ENCODE peak calls at places on chromosome 4, in six cellular contexts. T, D, B, P, A and C are unnamed samples.

GRCh38 chr4:112910109-112910736 is 139.2 kb upstream of the ANK2 start:
- DNase-seq in T (peak; percentile 47), D (no peak), B (no peak), P (peak; percentile 11), A (no peak), C (no peak)

GRCh38 chr4:39770969-39771724 is 73.2 kb downstream of the UBE2K start:
- DNase-seq in T (no peak), D (no peak), B (no peak), P (no peak), A (no peak), C (no peak)

GRCh38 chr4:65671402-65671801 is 1.1 kb upstream of the EPHA5 start:
- DNase-seq in T (no peak), D (no peak), B (no peak), P (no peak), A (no peak), C (peak; percentile 1)

GRCh38 chr4:75118739-75119138 is 185.8 kb downstream of the PARM1 start:
- DNase-seq in T (no peak), D (no peak), B (no peak), P (no peak), A (no peak), C (no peak)

GRCh38 chr4:1244978-1245471 is 3.9 kb downstream of the CTBP1 start:
- DNase-seq in T (no peak), D (no peak), B (no peak), P (no peak), A (peak; percentile 43), C (no peak)

GRCh38 chr4:88960576-88960975 is 96.4 kb downstream of the FAM13A start:
- DNase-seq in T (no peak), D (no peak), B (no peak), P (peak; percentile 13), A (no peak), C (no peak)

GRCh38 chr4:155924637-155925036 is 21.1 kb downstream of the TDO2 start:
- DNase-seq in T (no peak), D (no peak), B (no peak), P (no peak), A (no peak), C (no peak)

GRCh38 chr4:185779520-185779919 is 32.5 kb downstream of the SORBS2 start:
- DNase-seq in T (no peak), D (no peak), B (no peak), P (peak; percentile 67), A (no peak), C (no peak)

GRCh38 chr4:184433258-184433892 is 41.0 kb downstream of the IRF2 start:
- DNase-seq in T (no peak), D (no peak), B (no peak), P (no peak), A (no peak), C (no peak)

GRCh38 chr4:40164459-40164858 is 32.4 kb upstream of the RHOH start:
- DNase-seq in T (no peak), D (no peak), B (no peak), P (no peak), A (no peak), C (no peak)

GRCh38 chr4:164438321-164438720 is 315.6 kb upstream of the SMIM31 start:
- DNase-seq in T (no peak), D (no peak), B (no peak), P (no peak), A (no peak), C (peak; percentile 7)

GRCh38 chr4:86670739-86671138 is 76.6 kb downstream of the PTPN13 start:
- DNase-seq in T (no peak), D (no peak), B (no peak), P (no peak), A (no peak), C (no peak)

GRCh38 chr4:153260152-153260551 is 55.9 kb downstream of the TRIM2 start:
- DNase-seq in T (no peak), D (no peak), B (no peak), P (peak; percentile 38), A (no peak), C (no peak)

GRCh38 chr4:2043396-2044118 is 15.6 kb upstream of the NAT8L start:
- DNase-seq in T (no peak), D (no peak), B (no peak), P (no peak), A (peak; percentile 38), C (no peak)

GRCh38 chr4:81359207-81359606 is 112.5 kb downstream of the RASGEF1B start:
- DNase-seq in T (no peak), D (no peak), B (no peak), P (no peak), A (no peak), C (no peak)

GRCh38 chr4:159823743-159824142 is 720.9 kb downstream of the RAPGEF2 start:
- DNase-seq in T (no peak), D (no peak), B (no peak), P (no peak), A (no peak), C (no peak)